ENCODE peak calls at places on chromosomes 4 and X, in seven cellular contexts. L is tibial nerve, M is omental fat pad, X is mesothelial cell of epicardium, W is dorsolateral prefrontal cortex, J is B cell, Y is heart right ventricle. O is an unnamed sample.

GRCh38 chr4:26996745-26997144 is 136.1 kb downstream of the STIM2 start:
- DNase-seq in L (no peak), M (no peak), X (no peak), W (no peak), J (no peak), Y (no peak), O (no peak)

GRCh38 chrX:41334866-41335589 is 1.1 kb downstream of the DDX3X start:
- DNase-seq in L (peak), M (no peak), X (peak), W (peak), J (peak), Y (peak), O (no peak)

GRCh38 chrX:21683910-21684309 is 25.8 kb upstream of the KLHL34 start:
- DNase-seq in L (no peak), M (no peak), X (no peak), W (no peak), J (no peak), Y (no peak), O (no peak)

GRCh38 chrX:117969337-117969736 is 147.3 kb downstream of the KLHL13 start:
- DNase-seq in L (no peak), M (no peak), X (no peak), W (no peak), J (no peak), Y (no peak), O (no peak)

GRCh38 chr4:3643518-3644433 is 111.6 kb upstream of the LRPAP1 start:
- DNase-seq in L (no peak), M (no peak), X (no peak), W (no peak), J (no peak), Y (no peak), O (no peak)

GRCh38 chrX:13048265-13048664 is 3.8 kb upstream of the FAM9C start:
- DNase-seq in L (no peak), M (no peak), X (no peak), W (no peak), J (no peak), Y (no peak), O (no peak)

GRCh38 chr4:17324431-17324830 is 187.5 kb downstream of the QDPR start:
- DNase-seq in L (peak), M (peak), X (no peak), W (peak), J (no peak), Y (no peak), O (no peak)

GRCh38 chr4:66662620-66663019 is 882.7 kb downstream of the CENPC start:
- DNase-seq in L (no peak), M (no peak), X (no peak), W (no peak), J (no peak), Y (no peak), O (no peak)

GRCh38 chr4:11367371-11367770 is 61.3 kb downstream of the HS3ST1 start:
- DNase-seq in L (peak), M (no peak), X (peak), W (peak), J (no peak), Y (peak), O (no peak)

GRCh38 chr4:98027827-98028226 is 115.4 kb downstream of the STPG2 start:
- DNase-seq in L (no peak), M (no peak), X (no peak), W (no peak), J (no peak), Y (no peak), O (no peak)
- TF ChIP-seq CTCF in L (no peak), M (no peak), X (no peak), W (no peak), J (no peak), Y (no peak), O (peak)

DNA sequence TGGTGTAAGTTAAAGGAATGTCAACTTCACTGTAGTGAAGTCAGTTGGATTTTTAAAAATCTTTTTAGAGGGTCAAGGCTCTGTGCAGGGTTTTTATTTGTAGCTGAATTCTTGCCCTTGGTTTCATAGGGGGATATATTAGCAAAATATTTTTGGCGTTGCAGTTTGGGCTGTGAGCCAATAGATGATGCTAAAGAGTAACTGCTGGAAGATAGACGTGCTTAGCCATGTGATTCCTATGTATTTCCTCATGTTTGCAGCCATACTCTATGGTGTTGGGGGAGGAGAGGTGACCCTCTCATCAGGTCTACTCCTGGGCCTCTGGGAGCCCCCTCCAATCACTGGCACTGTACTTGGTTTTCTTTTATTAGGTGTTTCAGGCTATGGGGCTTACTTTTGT is 246.7 kb upstream of the ARHGAP24 start:
- DNase-seq in L (no peak), M (no peak), X (no peak), W (no peak), J (no peak), Y (no peak), O (no peak)
- TF ChIP-seq CTCF in L (no peak), M (no peak), X (no peak), W (no peak), J (no peak), Y (no peak), O (peak)

DNA sequence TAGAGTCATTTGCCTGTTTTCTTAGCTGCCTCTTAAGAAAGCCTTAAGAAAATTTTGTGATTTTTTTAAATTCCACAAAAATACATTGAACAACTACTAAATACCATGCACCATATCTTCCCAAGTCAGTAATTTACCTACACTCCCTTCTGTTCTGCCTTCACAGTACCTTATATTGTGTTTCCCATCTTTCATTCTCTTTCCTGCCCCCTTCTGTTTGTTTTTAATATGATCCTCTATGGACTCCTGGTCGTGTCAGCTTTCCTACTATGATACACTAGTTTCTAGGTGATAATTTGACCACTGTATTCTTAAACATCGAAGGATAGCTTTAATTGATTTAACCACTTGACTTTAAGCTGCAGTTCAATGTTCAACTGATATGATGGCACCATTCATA is 297.7 kb upstream of the HAND2 start:
- DNase-seq in L (no peak), M (no peak), X (no peak), W (no peak), J (no peak), Y (no peak), O (no peak)
- TF ChIP-seq CTCF in L (no peak), M (no peak), X (no peak), W (no peak), J (no peak), Y (peak), O (peak)

GRCh38 chr4:5459236-5459635 is 249.1 kb downstream of the EVC2 start:
- DNase-seq in L (no peak), M (no peak), X (no peak), W (no peak), J (no peak), Y (no peak), O (no peak)

GRCh38 chr4:5461477-5461876 is 246.9 kb downstream of the EVC2 start:
- DNase-seq in L (no peak), M (no peak), X (no peak), W (no peak), J (no peak), Y (no peak), O (no peak)

GRCh38 chr4:5462254-5462835 is 246.0 kb downstream of the EVC2 start:
- DNase-seq in L (no peak), M (no peak), X (no peak), W (no peak), J (no peak), Y (no peak), O (no peak)

GRCh38 chr4:5458676-5459075 is 249.7 kb downstream of the EVC2 start:
- DNase-seq in L (no peak), M (no peak), X (no peak), W (no peak), J (peak), Y (no peak), O (no peak)

DNA sequence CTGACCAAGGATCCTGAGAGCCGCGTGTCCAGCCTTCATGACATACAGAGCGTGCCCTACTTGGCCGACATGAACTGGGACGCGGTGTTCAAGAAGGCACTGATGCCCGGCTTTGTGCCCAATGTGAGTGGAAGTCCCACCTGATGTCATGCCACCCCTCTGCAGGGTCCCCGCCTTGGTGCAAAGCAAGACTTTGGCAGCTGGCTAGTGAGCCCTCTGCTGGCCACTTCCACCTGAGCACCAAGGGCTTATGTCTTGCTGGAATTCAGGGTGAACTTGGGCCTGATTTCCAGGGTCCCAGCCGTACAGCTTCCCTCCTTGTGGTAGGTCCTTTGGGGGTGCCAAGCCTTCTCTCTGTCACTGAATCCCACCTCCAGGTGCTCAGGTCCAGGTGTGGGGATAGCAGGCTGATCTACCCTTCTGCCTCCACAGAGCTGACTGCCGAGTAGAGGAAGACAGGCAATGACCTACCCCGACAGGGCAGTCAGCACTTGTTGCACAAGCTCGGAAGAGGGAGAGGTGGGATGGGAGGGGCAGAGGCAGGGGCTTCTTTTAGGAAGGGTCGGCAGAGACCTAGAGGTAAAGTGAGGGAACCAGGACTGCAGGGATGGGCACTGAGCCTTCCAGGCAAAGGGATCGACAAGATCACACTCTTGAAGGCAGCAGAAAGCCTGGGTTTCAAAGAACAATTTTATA is 248.1 kb downstream of the EVC2 start:
- DNase-seq in L (no peak), M (no peak), X (no peak), W (peak), J (no peak), Y (no peak), O (no peak)
- TF ChIP-seq CTCF in L (no peak), M (no peak), X (peak), W (peak), J (peak), Y (peak), O (peak)

O was measured in type B pancreatic cell.